ENCODE peak calls at places on chromosomes 2 and 18, in nine cellular contexts. J, M, C, V, D, E, L, S and T are unnamed samples.

GRCh38 chr2:32235315-32235714 is 29.4 kb downstream of the NLRC4 start:
- DNase-seq in J (no peak), M (no peak), C (no peak), V (no peak), D (no peak), E (no peak), L (peak; percentile 64), S (no peak), T (no peak)

GRCh38 chr2:1661891-1662605 is 82.3 kb downstream of the PXDN start:
- DNase-seq in J (peak; percentile 27), M (no peak), C (no peak), V (no peak), D (no peak), E (no peak), L (no peak), S (no peak), T (no peak)

GRCh38 chr18:8705941-8706544 is 687 bp downstream of the MTCL1 start:
- DNase-seq in J (peak; percentile 37), M (no peak), C (no peak), V (peak; percentile 19), D (no peak), E (peak; percentile 80), L (peak; percentile 57), S (no peak), T (peak; percentile 70)

GRCh38 chr2:208783184-208783583 is 376.6 kb downstream of the PTH2R start:
- DNase-seq in J (no peak), M (no peak), C (no peak), V (no peak), D (no peak), E (peak; percentile 19), L (no peak), S (no peak), T (no peak)

GRCh38 chr2:227942021-227942420 is 70.6 kb downstream of the DAW1 start:
- DNase-seq in J (no peak), M (no peak), C (no peak), V (no peak), D (no peak), E (no peak), L (peak; percentile 2), S (no peak), T (no peak)

GRCh38 chr2:162063281-162063680 is 10.7 kb downstream of the DPP4 start:
- DNase-seq in J (no peak), M (no peak), C (no peak), V (no peak), D (no peak), E (no peak), L (no peak), S (no peak), T (no peak)

GRCh38 chr2:6977095-6977777 is 60.0 kb downstream of the RNF144A start:
- DNase-seq in J (no peak), M (no peak), C (no peak), V (no peak), D (no peak), E (peak; percentile 48), L (peak; percentile 87), S (no peak), T (no peak)

GRCh38 chr2:153548536-153548935 is 70.0 kb upstream of the RPRM start:
- DNase-seq in J (no peak), M (no peak), C (no peak), V (no peak), D (no peak), E (no peak), L (no peak), S (no peak), T (no peak)